ENCODE peak calls at places on chromosomes 7 and 10, in ten cellular contexts. M is lower lobe of right lung, Z is cardiac muscle cell, Q is IMR-90, R is Peyer's patch, F is testis, D is OCI-LY7, E is fibroblast of lung, P is stomach, X is mucosa of descending colon. A is an unnamed sample. For H3K36me3, the result is how much of the 10 kb centered on the place peaks cover.

GRCh38 chr10:23191764-23192395 is at the start of gene PTF1A:
- DNase-seq in Z (no peak), F (peak), D (no peak), E (no peak), X (no peak), Q (no peak), M (no peak), R (no peak), P (no peak), A (peak)

GRCh38 chr10:122421747-122422146 is 32.7 kb upstream of the ARMS2 start:
- DNase-seq in Z (no peak), X (no peak), D (no peak), F (no peak), P (no peak), M (no peak), E (no peak), R (no peak), Q (no peak), A (no peak)

GRCh38 chr7:154927624-154928125 is 75.2 kb downstream of the PAXIP1 start:
- DNase-seq in P (peak), X (peak), D (peak), F (peak), R (peak), E (peak), Q (peak), Z (peak), M (no peak), A (no peak)

GRCh38 chr10:132321726-132322125 is 10.3 kb upstream of the LRRC27 start:
- DNase-seq in X (no peak), P (no peak), M (peak), R (no peak), D (no peak), Q (no peak), E (no peak), Z (no peak), F (no peak), A (no peak)

GRCh38 chr7:21965318-21965717 is 19.6 kb upstream of the CDCA7L start:
- DNase-seq in Q (no peak), D (no peak), X (no peak), M (no peak), R (no peak), E (peak), P (no peak), F (no peak), Z (no peak), A (no peak)

GRCh38 chr7:131071786-131072504 is 255.7 kb upstream of the MKLN1 start:
- DNase-seq in X (no peak), P (peak), E (peak), D (peak), F (no peak), Q (peak), M (no peak), R (no peak), Z (no peak), A (peak)

GRCh38 chr7:74572301-74573090 is 85.0 kb upstream of the GTF2I start:
- DNase-seq in Z (peak), P (peak), Q (no peak), X (peak), R (no peak), F (no peak), M (no peak), E (no peak), D (no peak), A (no peak)

GRCh38 chr7:14000247-14000646 is 10.8 kb upstream of the ETV1 start:
- DNase-seq in M (no peak), P (no peak), R (no peak), E (no peak), F (no peak), X (no peak), Q (no peak), Z (no peak), D (no peak), A (no peak)

GRCh38 chr7:791481-791880 is 40.8 kb upstream of the SUN1 start:
- DNase-seq in Z (no peak), D (no peak), Q (no peak), M (no peak), E (peak), R (no peak), X (no peak), F (no peak), P (no peak), A (no peak)

GRCh38 chr7:329691-330281 is 39.8 kb downstream of the FOXL3 start:
- DNase-seq in E (no peak), F (no peak), P (peak), R (no peak), Z (no peak), D (no peak), X (peak), M (peak), Q (no peak), A (no peak)

GRCh38 chr7:123557016-123557630 is 495 bp downstream of the NDUFA5 start:
- DNase-seq in M (no peak), Z (peak), E (peak), X (no peak), R (no peak), Q (peak), P (no peak), D (no peak), F (peak), A (no peak)

GRCh38 chr7:72538856-72539255 is 126.7 kb upstream of the CALN1 start:
- DNase-seq in R (no peak), M (no peak), Z (no peak), F (no peak), X (no peak), E (no peak), P (no peak), D (no peak), Q (no peak), A (no peak)

GRCh38 chr7:18087031-18087686 is 59.5 kb upstream of the PRPS1L1 start:
- DNase-seq in X (no peak), Z (no peak), Q (no peak), M (peak), R (no peak), D (no peak), P (no peak), F (peak), E (no peak), A (no peak)

GRCh38 chr7:93055543-93056107 is 62.2 kb downstream of the SAMD9 start:
- DNase-seq in Z (peak), M (no peak), Q (peak), E (peak), F (no peak), D (peak), X (no peak), P (no peak), R (no peak), A (no peak)

GRCh38 chr7:141776374-141776773 is at the start of gene TAS2R4:
- DNase-seq in R (no peak), X (no peak), M (no peak), Z (no peak), P (no peak), F (no peak), D (no peak), Q (no peak), E (no peak), A (no peak)

GRCh38 chr10:104447331-104447730 is 93.7 kb downstream of the CFAP58 start:
- DNase-seq in F (no peak), D (no peak), E (no peak), P (no peak), Q (no peak), M (no peak), X (no peak), Z (no peak), R (no peak), A (no peak)

GRCh38 chr10:95277201-95277570 is 13.6 kb downstream of the PDLIM1 start:
- DNase-seq in M (no peak), Z (no peak), F (no peak), R (no peak), P (no peak), D (no peak), E (no peak), Q (no peak), X (no peak), A (no peak)

DNA sequence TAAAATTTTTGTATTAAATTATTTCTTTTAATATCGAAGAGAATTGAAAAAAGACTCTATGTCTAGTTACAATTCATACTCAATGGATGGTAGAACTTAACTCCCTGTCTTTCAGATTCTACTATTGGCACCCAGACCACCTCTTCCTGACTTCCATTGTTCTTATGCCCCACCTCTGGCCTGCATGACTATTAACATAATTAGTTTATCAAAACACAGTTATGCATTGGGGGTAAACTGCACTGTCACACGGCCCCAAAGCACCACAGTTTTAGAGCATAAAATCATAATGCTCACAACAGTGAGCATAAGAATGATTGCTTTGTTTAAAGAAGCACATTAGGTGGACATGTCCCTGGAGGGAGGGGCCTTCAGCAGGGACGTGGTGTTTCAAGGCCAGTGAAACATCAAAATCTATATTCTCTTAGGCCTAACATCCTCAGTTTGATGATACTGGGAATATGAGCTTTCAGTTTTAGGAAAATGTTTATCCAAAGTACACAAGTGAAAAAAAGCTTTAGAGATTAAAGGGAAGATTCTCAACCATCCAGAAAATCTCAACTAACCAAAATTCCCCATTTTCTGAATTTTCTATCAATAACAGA is 79.8 kb downstream of the NRP1 start:
- DNase-seq in X (no peak), M (no peak), Q (no peak), Z (no peak), F (no peak), E (no peak), P (no peak), D (no peak), R (no peak), A (no peak)
- H3K36me3 ChIP-seq in X (under half), M (half or more), Q (under half), Z (half or more), F (under half), E (under half), P (under half), D (under half), R (under half), A (under half)

GRCh38 chr7:6159524-6160011 is 112.9 kb downstream of the CYTH3 start:
- DNase-seq in Z (no peak), R (no peak), M (peak), P (peak), E (no peak), F (no peak), Q (no peak), X (no peak), D (no peak), A (no peak)
- H3K36me3 ChIP-seq in Z (half or more), R (half or more), M (half or more), P (half or more), E (under half), F (under half), Q (half or more), X (under half), D (half or more), A (under half)

DNA sequence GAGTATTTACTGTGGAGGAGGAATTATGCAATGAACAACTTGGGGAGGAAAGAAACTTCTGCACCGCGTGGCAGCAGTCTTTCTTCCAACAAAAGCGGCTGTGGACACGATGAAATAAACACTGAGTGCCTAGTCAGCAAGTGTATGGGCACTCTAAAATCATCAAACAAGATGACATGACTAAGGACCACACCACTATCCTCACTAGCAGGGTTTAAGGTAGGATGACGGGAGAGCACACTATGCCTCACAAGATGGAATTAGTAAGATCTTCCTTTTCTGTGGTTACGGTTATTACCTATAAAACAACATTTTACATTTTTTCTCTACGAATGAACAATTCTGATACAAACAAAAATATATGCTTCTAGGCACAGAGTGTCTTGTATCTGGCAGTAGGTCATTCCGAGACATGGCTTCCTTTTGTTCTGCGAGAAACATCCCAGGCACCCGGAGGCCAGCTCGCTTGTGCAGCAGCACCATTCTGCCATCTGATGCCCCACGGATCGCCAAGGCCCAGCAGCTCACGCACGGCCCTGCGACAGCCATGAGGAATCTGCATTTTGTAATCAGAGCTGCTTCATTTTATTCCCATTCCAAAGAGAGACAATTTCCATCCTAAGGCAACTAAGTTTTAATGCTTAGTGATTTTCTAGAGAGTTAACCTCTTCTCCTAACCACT is 54.1 kb upstream of the NCAPG2 start:
- DNase-seq in E (no peak), M (no peak), Q (no peak), X (no peak), Z (no peak), D (no peak), R (no peak), P (no peak), F (no peak), A (no peak)
- H3K36me3 ChIP-seq in E (under half), M (half or more), Q (under half), X (under half), Z (under half), D (under half), R (half or more), P (half or more), F (under half), A (under half)

DNA sequence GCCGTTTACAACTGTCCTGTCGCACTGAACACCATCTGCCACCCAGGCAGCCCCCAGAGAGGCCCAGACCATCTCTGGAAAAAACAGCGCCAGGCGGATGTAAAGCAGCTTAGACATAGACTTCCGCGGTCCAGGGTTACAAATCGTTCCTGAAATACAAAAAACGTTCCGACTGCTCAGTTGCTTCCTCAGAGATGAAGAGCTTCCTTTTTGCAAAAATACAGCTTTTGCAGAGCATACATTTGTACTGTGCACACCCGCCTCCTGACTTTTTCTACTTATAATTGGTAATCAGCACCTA is 11.4 kb downstream of the DAGLB start:
- DNase-seq in E (no peak), Q (no peak), D (peak), X (no peak), F (no peak), M (no peak), R (peak), Z (no peak), P (no peak), A (no peak)
- H3K36me3 ChIP-seq in E (under half), Q (under half), D (half or more), X (under half), F (under half), M (under half), R (under half), Z (under half), P (under half), A (under half)

DNA sequence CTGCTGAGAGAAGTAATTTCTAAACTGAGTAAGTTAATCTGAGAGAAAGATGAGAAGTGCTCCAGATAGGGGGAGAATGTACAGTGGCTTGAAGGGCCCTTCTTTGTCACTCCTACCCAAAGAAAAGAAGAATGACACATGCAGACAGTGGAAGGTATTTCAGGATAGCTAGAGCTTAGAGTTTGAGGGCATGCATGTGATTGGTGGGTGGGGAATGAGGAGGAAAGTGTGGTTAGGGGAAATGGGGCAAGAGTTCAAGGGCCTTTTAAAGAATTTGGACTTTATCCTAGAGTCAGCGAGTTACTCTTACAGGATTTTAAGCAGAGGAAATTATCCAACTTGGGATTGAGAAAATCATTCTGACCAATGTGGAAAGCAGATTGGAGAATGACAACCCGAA is 50.0 kb downstream of the ANLN start:
- DNase-seq in E (peak), D (no peak), P (no peak), X (no peak), F (no peak), M (no peak), R (no peak), Z (no peak), Q (no peak), A (no peak)
- H3K36me3 ChIP-seq in E (under half), D (half or more), P (under half), X (under half), F (under half), M (under half), R (under half), Z (under half), Q (under half), A (under half)

GRCh38 chr10:1089017-1089689 is 33.0 kb downstream of the WDR37 start:
- DNase-seq in F (no peak), D (no peak), R (no peak), X (no peak), P (no peak), E (no peak), Q (no peak), M (no peak), Z (no peak), A (no peak)

GRCh38 chr10:1083581-1083980 is 27.4 kb downstream of the WDR37 start:
- DNase-seq in E (no peak), M (no peak), Q (no peak), R (no peak), D (no peak), F (no peak), Z (no peak), X (no peak), P (no peak), A (no peak)

GRCh38 chr10:1086787-1087186 is 30.6 kb downstream of the WDR37 start:
- DNase-seq in D (no peak), F (no peak), R (no peak), X (no peak), M (no peak), E (no peak), Z (no peak), Q (no peak), P (no peak), A (no peak)

GRCh38 chr10:1084011-1084950 is 28.1 kb downstream of the WDR37 start:
- DNase-seq in X (no peak), R (no peak), F (no peak), M (no peak), D (no peak), E (no peak), Z (no peak), P (no peak), Q (no peak), A (no peak)

GRCh38 chr10:1085258-1085657 is 29.1 kb downstream of the WDR37 start:
- DNase-seq in P (no peak), X (no peak), R (no peak), D (no peak), M (no peak), Z (no peak), F (no peak), Q (peak), E (peak), A (no peak)
- H3K36me3 ChIP-seq in P (half or more), X (under half), R (half or more), D (half or more), M (half or more), Z (under half), F (under half), Q (under half), E (under half), A (under half)

GRCh38 chr10:112424658-112425057 is 22.1 kb downstream of the ZDHHC6 start:
- DNase-seq in D (no peak), R (no peak), F (no peak), X (no peak), Q (no peak), P (no peak), Z (no peak), E (no peak), M (no peak), A (no peak)
- H3K36me3 ChIP-seq in D (half or more), R (half or more), F (under half), X (under half), Q (under half), P (half or more), Z (under half), E (under half), M (half or more), A (under half)

DNA sequence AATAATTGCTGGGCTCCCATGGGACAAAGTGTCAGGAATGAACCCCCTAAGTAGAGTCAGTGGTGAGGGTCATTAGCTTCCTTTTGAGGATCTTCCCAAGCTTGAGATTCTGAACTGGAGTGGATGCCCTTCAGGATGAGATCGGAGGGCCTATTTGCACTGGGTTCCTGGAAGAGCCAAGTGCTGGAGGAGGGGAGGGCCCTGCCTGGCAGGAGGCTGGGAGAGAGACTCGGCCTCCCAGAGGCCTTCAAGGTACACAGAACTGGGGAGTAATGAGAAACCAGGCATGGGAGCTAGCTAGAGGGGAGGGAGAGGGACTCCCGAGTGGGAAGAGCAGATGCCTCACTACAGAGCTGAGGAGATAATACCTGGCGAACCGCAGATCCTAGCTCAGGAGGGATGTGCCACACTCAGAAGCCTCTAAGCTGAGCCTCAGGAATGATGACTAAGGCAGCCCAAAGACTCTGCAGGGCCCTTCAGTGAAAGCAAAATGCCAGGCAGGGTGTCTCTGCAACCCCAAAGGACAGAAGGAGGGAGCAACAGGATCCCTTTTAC is 9.4 kb downstream of the PDAP1 start:
- DNase-seq in F (no peak), E (no peak), P (no peak), Z (no peak), D (no peak), M (no peak), R (no peak), X (no peak), Q (no peak), A (no peak)
- H3K36me3 ChIP-seq in F (under half), E (under half), P (half or more), Z (under half), D (half or more), M (half or more), R (half or more), X (under half), Q (half or more), A (under half)

GRCh38 chr10:113047605-113047962 is 97.5 kb downstream of the TCF7L2 start:
- DNase-seq in P (no peak), R (no peak), D (no peak), Z (no peak), M (no peak), X (no peak), F (no peak), E (peak), Q (no peak), A (no peak)
- H3K36me3 ChIP-seq in P (under half), R (under half), D (under half), Z (under half), M (under half), X (under half), F (under half), E (under half), Q (under half), A (under half)

A was measured in pancreas.